ENCODE peak calls at places on chromosomes 7 and 10, in ten cellular contexts. A is NCI-H1105 treated with DMSO at 0.1 percent for 48 hours; K is lower leg skin; L is activated T-helper 9 cell treated with anti-CD3 and anti-CD28 coated beads, Interleukin-2, amount 50 U/mL, for 16 hours; S is mucosa of descending colon; N is stomach; R is GM03348; H is glomerular endothelial cell; J is epithelial cell of esophagus; X is AG09309. U is an unnamed sample.

GRCh38 chr7:38393874-38394273 is 120.4 kb upstream of the TARP start:
- DNase-seq in A (no peak), K (no peak), L (no peak), S (no peak), N (no peak), R (no peak), H (no peak), J (no peak), X (no peak), U (no peak)

GRCh38 chr10:114304566-114305421 is 65.7 kb downstream of the VWA2 start:
- DNase-seq in A (peak; percentile 51), K (no peak), L (peak; percentile 24), S (peak; percentile 84), N (peak; percentile 59), R (peak; percentile 70), H (no peak), J (peak; percentile 33), X (no peak), U (peak; percentile 37)

GRCh38 chr10:62819521-62819920 is 3.4 kb upstream of the EGR2 start:
- DNase-seq in A (no peak), K (no peak), L (no peak), S (no peak), N (no peak), R (no peak), H (no peak), J (peak; percentile 21), X (no peak), U (no peak)

GRCh38 chr7:122402235-122402634 is 97.7 kb upstream of the FEZF1 start:
- DNase-seq in A (no peak), K (no peak), L (no peak), S (no peak), N (no peak), R (no peak), H (no peak), J (no peak), X (no peak), U (no peak)

GRCh38 chr10:124035928-124036558 is 57.4 kb downstream of the CHST15 start:
- DNase-seq in A (no peak), K (peak; percentile 23), L (no peak), S (peak; percentile 86), N (peak; percentile 61), R (no peak), H (no peak), J (no peak), X (no peak), U (no peak)

GRCh38 chr10:72315054-72315453 is 39.7 kb downstream of the DNAJB12 start:
- DNase-seq in A (no peak), K (no peak), L (no peak), S (no peak), N (no peak), R (no peak), H (no peak), J (peak; percentile 69), X (no peak), U (no peak)

GRCh38 chr10:72379776-72380175 is 25.1 kb upstream of the DNAJB12 start:
- DNase-seq in A (no peak), K (no peak), L (no peak), S (no peak), N (no peak), R (no peak), H (no peak), J (no peak), X (no peak), U (no peak)

GRCh38 chr7:44912775-44913347 is 27.5 kb upstream of the PURB start:
- DNase-seq in A (no peak), K (no peak), L (no peak), S (no peak), N (peak; percentile 36), R (no peak), H (no peak), J (peak; percentile 36), X (no peak), U (no peak)